ENCODE peak calls at places on chromosomes 6 and 20, in six cellular contexts. W is epithelial cell of esophagus, S is vagina, K is cardiac muscle cell, P is BE2C, J is pancreas. C is an unnamed sample.

GRCh38 chr6:1724616-1725015 is 114.9 kb downstream of the FOXC1 start:
- DNase-seq in W (peak; percentile 71), S (no peak), K (no peak), P (no peak), J (no peak), C (no peak)

GRCh38 chr6:137851669-137852068 is 15.4 kb upstream of the TNFAIP3 start:
- DNase-seq in W (peak; percentile 95), S (no peak), K (no peak), P (no peak), J (no peak), C (no peak)

GRCh38 chr6:44464527-44465310 is 77.2 kb downstream of the CDC5L start:
- DNase-seq in W (no peak), S (no peak), K (peak; percentile 67), P (no peak), J (no peak), C (no peak)

GRCh38 chr6:56334937-56335336 is 87.6 kb upstream of the COL21A1 start:
- DNase-seq in W (peak; percentile 87), S (no peak), K (peak; percentile 49), P (no peak), J (no peak), C (no peak)

GRCh38 chr6:5142915-5143314 is 57.8 kb downstream of the PPP1R3G start:
- DNase-seq in W (no peak), S (no peak), K (peak; percentile 17), P (no peak), J (no peak), C (no peak)

GRCh38 chr6:10567256-10568041 is 46.3 kb downstream of the GCNT2 start:
- DNase-seq in W (peak; percentile 7), S (no peak), K (no peak), P (no peak), J (no peak), C (no peak)

GRCh38 chr6:129345890-129346289 is 364.1 kb downstream of the ARHGAP18 start:
- DNase-seq in W (peak; percentile 71), S (no peak), K (peak; percentile 33), P (no peak), J (no peak), C (peak; percentile 71)

GRCh38 chr6:98463629-98464028 is 370.7 kb upstream of the POU3F2 start:
- DNase-seq in W (no peak), S (no peak), K (no peak), P (no peak), J (no peak), C (no peak)

DNA sequence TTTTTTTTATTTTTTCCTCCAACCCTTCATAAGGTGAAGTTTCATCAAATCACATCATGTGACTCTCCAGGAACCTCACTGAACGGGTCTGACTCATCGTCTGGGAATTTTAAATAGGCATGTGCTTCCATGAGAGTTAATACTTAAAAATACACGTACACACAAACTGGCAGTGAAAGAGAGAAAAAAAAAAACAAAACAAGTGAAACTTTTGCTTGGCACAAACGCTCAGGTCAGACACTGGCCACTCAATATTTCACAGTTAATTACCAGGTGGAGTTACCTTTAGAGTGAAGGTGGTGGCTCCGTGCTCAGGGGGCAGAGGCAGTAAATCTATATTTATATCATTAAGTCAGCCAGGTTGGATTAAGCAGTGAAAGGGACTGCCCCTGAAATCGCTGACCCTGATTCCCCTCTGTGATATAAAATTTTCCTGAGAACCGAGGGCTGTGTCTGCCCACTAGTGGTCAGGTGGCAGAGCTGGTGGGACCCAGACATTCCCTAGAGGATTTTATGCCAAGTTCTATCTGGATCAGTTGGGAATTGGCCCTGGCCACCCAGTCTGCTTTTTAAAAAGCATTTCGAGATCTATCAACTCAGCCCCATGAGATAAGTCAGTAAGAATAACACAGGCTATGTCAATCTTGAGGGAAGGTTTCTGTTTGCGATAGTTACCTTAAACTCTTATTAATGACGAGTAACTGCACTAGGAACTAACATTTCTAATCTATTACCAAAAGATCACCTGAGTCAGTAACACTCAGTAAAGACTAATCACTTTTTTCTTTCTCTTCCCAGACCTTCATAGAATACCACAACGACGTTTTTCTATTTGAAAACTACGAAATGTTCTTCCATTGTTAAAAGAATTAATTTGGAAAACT is 259.1 kb downstream of the HDGFL1 start:
- DNase-seq in W (peak; percentile 99), S (no peak), K (peak; percentile 96), P (peak; percentile 53), J (peak; percentile 58), C (peak; percentile 86)
- H3K4me3 ChIP-seq in W (no peak overlapping the region), S (no peak overlapping the region), K (no peak overlapping the region), P (peak overlapping the region; percentile 35), J (peak overlapping the region; percentile 17), C (no peak overlapping the region)

DNA sequence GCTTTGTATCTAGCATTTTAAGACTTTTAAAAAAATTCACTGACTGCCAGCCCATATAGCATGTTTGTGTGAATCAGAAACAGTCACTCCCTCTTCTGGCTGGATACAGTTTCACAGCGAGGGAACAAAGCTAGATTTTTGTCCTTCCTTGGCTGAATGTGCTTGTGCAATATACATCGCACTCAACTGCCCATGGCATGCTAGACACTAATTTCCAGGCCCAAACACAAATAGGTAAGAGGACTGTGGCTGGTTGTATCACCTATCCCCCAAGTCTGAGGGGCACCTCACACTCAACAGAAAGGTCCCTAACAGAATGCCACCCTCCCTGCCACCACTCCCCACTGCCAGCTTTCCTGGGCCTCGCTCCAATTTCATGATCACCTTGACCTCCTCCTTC is 16.2 kb upstream of the BLCAP start:
- DNase-seq in W (peak; percentile 61), S (no peak), K (peak; percentile 70), P (no peak), J (no peak), C (no peak)
- TF ChIP-seq CTCF in W (peak; percentile 68), S (no peak), K (peak; percentile 56), P (peak; percentile 49), J (no peak), C (peak; percentile 52)

DNA sequence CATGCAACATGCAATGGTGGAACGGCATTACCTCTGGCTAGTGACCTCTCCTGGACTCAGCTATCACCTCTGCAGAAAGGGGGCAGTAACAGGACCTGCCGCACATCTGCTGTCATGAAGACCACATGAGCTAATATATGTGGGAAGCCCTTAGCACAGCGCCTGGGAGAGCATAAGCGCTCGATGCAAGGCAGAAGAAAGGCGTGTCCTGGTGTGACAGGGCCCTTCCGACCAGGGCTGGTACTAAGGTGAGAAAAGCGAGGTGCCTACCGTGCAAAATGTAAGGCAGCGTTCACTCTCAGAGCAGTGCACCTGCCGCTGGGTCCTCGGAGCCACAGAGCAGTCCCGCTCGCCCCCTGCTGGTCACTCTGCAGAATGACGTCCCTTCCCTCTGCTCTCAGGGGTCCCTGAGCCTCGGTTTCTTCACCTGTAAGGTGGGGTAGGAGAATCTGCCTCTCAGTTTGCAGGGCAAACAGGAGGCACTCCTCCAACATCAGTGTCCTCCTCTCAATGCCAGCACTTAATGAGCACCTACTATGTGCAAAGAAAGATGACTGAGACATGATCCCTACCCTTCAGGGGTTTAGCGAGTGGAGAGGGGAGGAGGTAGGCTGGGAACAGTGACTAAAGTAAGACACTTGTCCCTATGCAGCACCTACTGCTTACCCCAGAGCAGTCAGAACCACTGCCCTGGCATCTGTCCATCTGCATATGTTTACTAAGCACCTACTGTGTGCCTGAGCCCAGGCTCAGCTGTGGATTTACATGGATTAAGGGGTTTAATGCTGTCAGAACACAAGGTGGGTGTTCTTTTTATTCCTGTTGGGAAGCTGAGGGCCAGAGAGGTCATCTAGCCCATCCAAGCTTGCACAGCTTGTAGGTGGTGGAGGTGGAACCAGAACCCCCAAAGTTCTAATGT is 41.1 kb upstream of the PTGIS start:
- DNase-seq in W (peak; percentile 58), S (no peak), K (peak; percentile 63), P (peak; percentile 68), J (peak; percentile 85), C (no peak)
- H3K4me3 ChIP-seq in W (no peak overlapping the region), S (no peak overlapping the region), K (peak overlapping the region; percentile 14), P (no peak overlapping the region), J (no peak overlapping the region), C (no peak overlapping the region)

DNA sequence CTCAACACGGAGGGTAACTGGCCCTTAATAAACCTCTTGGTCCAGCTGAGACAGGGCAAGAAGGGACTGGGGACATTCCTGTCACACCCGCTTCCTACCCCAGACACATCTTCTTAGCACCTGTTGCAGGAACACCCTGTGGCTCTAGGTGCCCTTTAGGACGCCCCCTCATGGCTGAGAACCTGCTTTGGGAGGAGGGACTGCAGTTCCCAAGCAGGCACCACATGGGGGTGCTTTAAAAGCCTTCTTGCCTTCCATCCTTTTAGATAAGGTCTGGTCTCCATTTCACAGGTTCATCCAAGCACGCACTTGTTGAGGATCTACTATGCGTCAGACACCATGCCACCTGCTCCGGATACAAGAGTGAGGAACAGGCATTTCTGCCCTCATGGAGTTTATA is 26.6 kb downstream of the NSFL1C start:
- DNase-seq in W (peak; percentile 53), S (no peak), K (peak; percentile 16), P (no peak), J (no peak), C (no peak)
- TF ChIP-seq CTCF in W (peak; percentile 51), S (no peak), K (peak; percentile 35), P (no peak), J (no peak), C (peak; percentile 61)

DNA sequence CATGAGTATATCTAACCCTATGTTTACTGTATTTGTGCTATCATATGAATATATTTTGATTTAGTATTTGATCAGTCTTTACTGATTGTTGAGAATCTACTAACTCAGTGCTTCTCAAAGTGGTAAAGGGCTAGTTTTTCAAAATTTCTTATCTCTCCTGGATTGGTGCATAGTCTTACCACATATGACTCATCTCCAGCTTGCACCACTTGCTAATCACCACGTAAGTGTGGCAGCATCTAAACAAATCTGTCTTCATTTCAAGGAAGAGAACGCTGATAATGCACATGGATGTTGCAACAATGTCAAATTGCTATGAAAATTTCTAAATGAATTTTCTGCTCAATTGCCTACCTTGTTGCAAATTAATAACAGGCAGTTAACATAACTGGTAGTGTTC is 299.5 kb downstream of the PAX1 start:
- DNase-seq in W (no peak), S (no peak), K (no peak), P (no peak), J (no peak), C (no peak)
- H3K4me3 ChIP-seq in W (no peak overlapping the region), S (no peak overlapping the region), K (no peak overlapping the region), P (no peak overlapping the region), J (no peak overlapping the region), C (no peak overlapping the region)

GRCh38 chr6:33971580-33971979 is 167.8 kb upstream of the MLN start:
- DNase-seq in W (no peak), S (no peak), K (no peak), P (no peak), J (no peak), C (no peak)

GRCh38 chr6:33966536-33966935 is 162.7 kb upstream of the MLN start:
- DNase-seq in W (no peak), S (no peak), K (no peak), P (no peak), J (peak; percentile 14), C (no peak)

GRCh38 chr6:33965766-33966165 is 162.0 kb upstream of the MLN start:
- DNase-seq in W (peak; percentile 57), S (no peak), K (no peak), P (no peak), J (no peak), C (no peak)

GRCh38 chr6:33967266-33967767 is 163.5 kb upstream of the MLN start:
- DNase-seq in W (no peak), S (no peak), K (no peak), P (no peak), J (peak; percentile 40), C (no peak)

GRCh38 chr6:33967966-33968724 is 164.3 kb upstream of the MLN start:
- DNase-seq in W (no peak), S (no peak), K (peak; percentile 11), P (peak; percentile 44), J (peak; percentile 9), C (peak; percentile 23)
- TF ChIP-seq CTCF in W (peak; percentile 16), S (no peak), K (peak; percentile 36), P (peak; percentile 80), J (no peak), C (peak; percentile 46)

GRCh38 chr20:48819089-48819488 is 8.7 kb downstream of the PREX1 start:
- DNase-seq in W (no peak), S (no peak), K (no peak), P (no peak), J (no peak), C (no peak)
- H3K4me3 ChIP-seq in W (no peak overlapping the region), S (no peak overlapping the region), K (no peak overlapping the region), P (no peak overlapping the region), J (no peak overlapping the region), C (no peak overlapping the region)

GRCh38 chr20:10433623-10434466 is at the start of gene MKKS:
- DNase-seq in W (peak; percentile 95), S (no peak), K (peak; percentile 95), P (peak; percentile 94), J (peak; percentile 95), C (peak; percentile 70)
- TF ChIP-seq CTCF in W (no peak), S (no peak), K (no peak), P (peak; percentile 9), J (no peak), C (peak; percentile 3)

C was measured in AG09309.